ENCODE peak calls at places on chromosomes 11 and 22, in eight cellular contexts. C is Panc1; F is right cardiac atrium; X is upper lobe of left lung; V is effector memory CD4-positive, alpha-beta T cell; H is IMR-90; Z is spleen; A is uterus. I is an unnamed sample. For H3K9me3, the result is how much of the 10 kb centered on the place peaks cover.

GRCh38 chr11:63917685-63918523 is 940 bp upstream of the RCOR2 start:
- DNase-seq in H (no peak), X (peak), A (peak), Z (no peak), F (peak), C (no peak), V (no peak), I (peak)

GRCh38 chr22:49331223-49331815 is 496.4 kb downstream of the BRD1 start:
- DNase-seq in A (no peak), X (no peak), F (no peak), Z (peak), V (no peak), C (no peak), H (no peak), I (no peak)

GRCh38 chr11:64298966-64299846 is 952 bp upstream of the CATSPERZ start:
- DNase-seq in Z (peak), C (no peak), X (peak), A (peak), F (peak), V (no peak), H (no peak), I (no peak)

GRCh38 chr11:77547863-77548551 is 41.7 kb upstream of the AQP11 start:
- DNase-seq in V (peak), A (peak), F (no peak), Z (no peak), C (peak), H (peak), X (no peak), I (peak)

GRCh38 chr11:94910779-94911178 is 62.6 kb downstream of the CWC15 start:
- DNase-seq in H (peak), X (no peak), F (no peak), C (no peak), Z (no peak), A (no peak), V (no peak), I (no peak)

GRCh38 chr11:34219279-34219678 is 113.8 kb downstream of the NAT10 start:
- DNase-seq in H (no peak), X (no peak), V (no peak), A (no peak), Z (no peak), C (no peak), F (no peak), I (no peak)

GRCh38 chr22:41286639-41287091 is 678 bp upstream of the RANGAP1 start:
- DNase-seq in V (no peak), A (no peak), F (no peak), X (no peak), H (peak), C (no peak), Z (peak), I (peak)

GRCh38 chr11:119585038-119585666 is 143.8 kb downstream of the NECTIN1 start:
- DNase-seq in H (no peak), F (no peak), V (no peak), C (no peak), Z (no peak), X (peak), A (no peak), I (no peak)

GRCh38 chr11:6127881-6128280 is 20.4 kb downstream of the OR56B4 start:
- DNase-seq in Z (no peak), C (no peak), H (no peak), A (no peak), X (no peak), V (no peak), F (no peak), I (no peak)

GRCh38 chr11:6258571-6258998 is 1.1 kb upstream of the CCKBR start:
- DNase-seq in F (peak), X (no peak), A (no peak), C (no peak), H (no peak), Z (no peak), V (no peak), I (no peak)

GRCh38 chr11:70324354-70325115 is 54.0 kb downstream of the PPFIA1 start:
- DNase-seq in A (no peak), V (no peak), F (no peak), Z (no peak), C (no peak), X (no peak), H (no peak), I (no peak)

GRCh38 chr11:7577226-7577882 is 63.6 kb downstream of the PPFIBP2 start:
- DNase-seq in A (peak), Z (no peak), F (peak), X (no peak), H (no peak), V (no peak), C (no peak), I (no peak)

GRCh38 chr22:33327348-33327860 is 269.2 kb upstream of the SYN3 start:
- DNase-seq in Z (no peak), C (no peak), H (no peak), X (no peak), F (no peak), A (no peak), V (no peak), I (no peak)

GRCh38 chr11:122170815-122171475 is 54.9 kb upstream of the BLID start:
- DNase-seq in Z (no peak), F (no peak), A (no peak), H (peak), X (no peak), C (no peak), V (no peak), I (no peak)

GRCh38 chr22:36562261-36562835 is 33.4 kb upstream of the EIF3D start:
- DNase-seq in V (no peak), F (no peak), X (no peak), A (no peak), Z (no peak), C (no peak), H (peak), I (no peak)

GRCh38 chr11:111272420-111272819 is 25.9 kb upstream of the POU2AF3 start:
- DNase-seq in F (no peak), C (no peak), V (no peak), Z (no peak), H (no peak), A (no peak), X (no peak), I (no peak)

GRCh38 chr11:132422725-132423124 is 1052.3 kb downstream of the NTM start:
- DNase-seq in Z (no peak), A (no peak), V (no peak), C (no peak), F (no peak), X (no peak), H (no peak), I (no peak)

GRCh38 chr11:31240340-31240904 is 129.1 kb downstream of the DCDC1 start:
- DNase-seq in Z (no peak), X (no peak), H (peak), A (no peak), V (peak), C (peak), F (no peak), I (peak)

GRCh38 chr22:22546490-22546889 is 12.6 kb downstream of the PRAME start:
- DNase-seq in X (no peak), C (no peak), V (no peak), H (peak), A (no peak), Z (no peak), F (no peak), I (no peak)

GRCh38 chr11:111913031-111913861 is 712 bp downstream of the HSPB2 start:
- DNase-seq in X (peak), Z (no peak), C (no peak), A (peak), V (no peak), H (no peak), F (peak), I (no peak)

GRCh38 chr11:76408171-76408965 is 27.2 kb downstream of the GVQW3 start:
- DNase-seq in H (no peak), A (no peak), X (no peak), F (no peak), C (no peak), V (no peak), Z (no peak), I (no peak)

GRCh38 chr11:16271258-16271657 is 85.1 kb downstream of the SOX6 start:
- DNase-seq in Z (no peak), F (no peak), A (no peak), C (no peak), V (no peak), X (no peak), H (no peak), I (no peak)

GRCh38 chr22:21766933-21767462 is 31.4 kb upstream of the YPEL1 start:
- DNase-seq in C (no peak), Z (peak), A (no peak), H (no peak), F (no peak), V (peak), X (no peak), I (peak)

GRCh38 chr11:61815790-61816735 is 740 bp downstream of the FADS1 start:
- DNase-seq in F (peak), V (peak), Z (peak), A (peak), X (peak), H (peak), C (no peak), I (peak)

GRCh38 chr11:108929241-108929640 is 264.4 kb downstream of the DDX10 start:
- DNase-seq in F (no peak), X (no peak), Z (no peak), H (peak), A (no peak), C (peak), V (no peak), I (no peak)

GRCh38 chr11:46951864-46952263 is 15.3 kb downstream of the CSTPP1 start:
- DNase-seq in A (no peak), C (no peak), V (no peak), H (peak), F (no peak), Z (no peak), X (no peak), I (no peak)

GRCh38 chr11:34165786-34166557 is 60.5 kb downstream of the NAT10 start:
- DNase-seq in H (no peak), Z (no peak), A (no peak), F (peak), V (no peak), C (no peak), X (no peak), I (no peak)

GRCh38 chr11:2799881-2800654 is 85.5 kb downstream of the CDKN1C start:
- DNase-seq in V (no peak), C (no peak), A (peak), H (no peak), Z (peak), X (no peak), F (peak), I (no peak)

GRCh38 chr11:111461460-111462240 is 50.5 kb downstream of the BTG4 start:
- DNase-seq in H (no peak), A (no peak), Z (no peak), V (no peak), X (peak), F (no peak), C (no peak), I (no peak)

GRCh38 chr11:8719260-8720190 is 36.9 kb downstream of the RPL27A start:
- DNase-seq in X (no peak), C (peak), F (peak), V (no peak), Z (no peak), H (peak), A (peak), I (no peak)

GRCh38 chr11:842370-843002 is at the start of the genes POLR2L and TSPAN4:
- DNase-seq in V (peak), C (no peak), H (peak), A (peak), X (peak), F (peak), Z (peak), I (peak)

GRCh38 chr22:45230026-45230845 is 10.5 kb downstream of the KIAA0930 start:
- DNase-seq in H (no peak), C (no peak), V (no peak), X (no peak), A (no peak), F (peak), Z (no peak), I (no peak)
- H3K27ac ChIP-seq in H (no peak), C (no peak), V (no peak), X (peak), A (no peak), F (no peak), Z (peak), I (no peak)

DNA sequence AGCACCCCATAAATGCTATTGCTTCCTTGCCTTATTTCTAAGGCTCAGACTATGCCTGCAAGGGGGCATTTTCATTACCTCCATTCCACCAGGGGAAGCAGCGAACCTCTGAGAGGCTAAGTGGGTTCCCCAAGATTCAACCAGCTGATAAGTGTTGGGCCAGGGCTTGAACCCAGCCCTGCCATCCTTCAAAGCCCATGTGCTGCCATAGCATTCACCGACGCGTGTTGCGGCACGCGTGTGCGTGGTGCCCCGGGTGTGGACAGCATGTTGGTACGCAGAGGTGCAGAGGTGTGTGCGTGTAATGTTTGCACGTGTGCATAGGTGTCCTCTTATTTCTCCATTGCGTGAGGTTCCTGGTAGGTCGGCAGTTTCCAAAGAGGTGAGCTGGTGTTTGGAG is 66.0 kb upstream of the PPARA start:
- DNase-seq in V (no peak), F (peak), H (no peak), A (no peak), C (no peak), X (peak), Z (peak), I (no peak)
- H3K4me3 ChIP-seq in V (no peak), F (no peak), H (no peak), A (peak), C (peak), X (peak), Z (peak), I (no peak)

GRCh38 chr11:3992964-3993363 is 101.6 kb upstream of the RRM1 start:
- DNase-seq in V (no peak), H (no peak), Z (no peak), C (no peak), F (no peak), A (no peak), X (no peak), I (no peak)
- H3K9me3 ChIP-seq in V (under half), H (under half), Z (under half), C (under half), F (under half), A (under half), X (under half), I (under half)

GRCh38 chr11:72807021-72807693 is 7.1 kb upstream of the ATG16L2 start:
- DNase-seq in F (no peak), V (no peak), Z (no peak), H (peak), C (no peak), X (no peak), A (no peak), I (no peak)
- H3K27ac ChIP-seq in F (peak), V (no peak), Z (peak), H (peak), C (no peak), X (peak), A (no peak), I (no peak)

GRCh38 chr22:19895160-19895849 is 40.6 kb upstream of the GNB1L start:
- DNase-seq in Z (peak), F (peak), X (peak), A (no peak), H (no peak), V (no peak), C (no peak), I (no peak)

GRCh38 chr22:19892249-19892879 is 37.7 kb upstream of the GNB1L start:
- DNase-seq in X (peak), F (peak), H (peak), Z (no peak), A (peak), C (no peak), V (peak), I (peak)

GRCh38 chr22:19892925-19893324 is 38.3 kb upstream of the GNB1L start:
- DNase-seq in F (no peak), V (no peak), A (peak), X (no peak), Z (no peak), C (no peak), H (peak), I (no peak)

GRCh38 chr22:19891350-19892248 is 36.9 kb upstream of the GNB1L start:
- DNase-seq in V (peak), H (peak), F (peak), A (peak), Z (peak), X (peak), C (no peak), I (peak)

DNA sequence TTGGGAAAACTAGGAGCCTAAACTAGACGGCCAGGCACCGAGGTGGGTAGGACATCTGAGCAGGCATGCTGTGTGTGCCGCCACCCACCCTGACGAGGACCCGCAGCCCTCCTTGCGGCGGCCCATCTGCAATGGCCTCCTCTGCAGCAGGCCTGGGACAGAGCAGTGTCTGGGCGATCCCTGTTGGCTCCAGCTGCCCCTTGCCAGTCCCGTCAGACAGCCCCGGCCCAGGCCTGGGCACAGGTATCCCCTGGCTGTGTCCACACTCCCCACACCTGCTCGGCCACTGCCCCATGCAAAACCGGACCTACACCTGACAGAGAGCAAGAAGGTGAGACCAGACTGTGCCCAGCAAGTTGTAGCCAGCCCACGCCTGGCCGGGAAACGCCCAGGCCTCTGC is 38.7 kb upstream of the GNB1L start:
- DNase-seq in H (no peak), Z (no peak), A (no peak), F (no peak), V (no peak), X (peak), C (no peak), I (no peak)
- H3K4me3 ChIP-seq in H (no peak), Z (no peak), A (no peak), F (no peak), V (no peak), X (no peak), C (no peak), I (no peak)

GRCh38 chr11:67213251-67213650 is 53.0 kb upstream of the GRK2 start:
- DNase-seq in H (no peak), A (no peak), V (no peak), Z (no peak), C (no peak), F (no peak), X (no peak), I (no peak)
- H3K9me3 ChIP-seq in H (under half), A (under half), V (under half), Z (under half), C (under half), F (under half), X (under half), I (under half)

GRCh38 chr11:18479063-18479462 is 23.4 kb downstream of the LDHAL6A start:
- DNase-seq in X (no peak), C (no peak), Z (no peak), H (no peak), F (no peak), V (no peak), A (no peak), I (no peak)
- H3K27ac ChIP-seq in X (no peak), C (no peak), Z (no peak), H (no peak), F (no peak), V (no peak), A (no peak), I (no peak)